ENCODE peak calls at places on chromosomes 1 and 21, in nine cellular contexts. One of them, this sample, is unnamed.

GRCh38 chr1:241311056-241311746 is 45.8 kb downstream of the RGS7 start:
- DNase-seq in ovary: no peak
- DNase-seq in heart right ventricle: no peak
- DNase-seq in epithelial cell of esophagus: no peak
- DNase-seq in PC-9: no peak
- DNase-seq in stomach: no peak
- DNase-seq in tibial nerve: no peak
- DNase-seq in endothelial cell: no peak
- DNase-seq in BJ: no peak
- DNase-seq in this sample: no peak

GRCh38 chr1:231420299-231420958 is 1.7 kb downstream of the EGLN1 start:
- DNase-seq in ovary: no peak
- DNase-seq in heart right ventricle: no peak
- DNase-seq in epithelial cell of esophagus: no peak
- DNase-seq in PC-9: peak; percentile 41
- DNase-seq in stomach: no peak
- DNase-seq in tibial nerve: no peak
- DNase-seq in endothelial cell: peak; percentile 11
- DNase-seq in BJ: no peak
- DNase-seq in this sample: peak; percentile 18

GRCh38 chr1:168454211-168454815 is 89.5 kb downstream of the XCL2 start:
- DNase-seq in ovary: no peak
- DNase-seq in heart right ventricle: no peak
- DNase-seq in epithelial cell of esophagus: peak; percentile 64
- DNase-seq in PC-9: no peak
- DNase-seq in stomach: no peak
- DNase-seq in tibial nerve: no peak
- DNase-seq in endothelial cell: no peak
- DNase-seq in BJ: peak; percentile 83
- DNase-seq in this sample: no peak

GRCh38 chr1:93617670-93618488 is 63.8 kb downstream of the BCAR3 start:
- DNase-seq in ovary: no peak
- DNase-seq in heart right ventricle: no peak
- DNase-seq in epithelial cell of esophagus: no peak
- DNase-seq in PC-9: peak; percentile 64
- DNase-seq in stomach: peak; percentile 78
- DNase-seq in tibial nerve: no peak
- DNase-seq in endothelial cell: no peak
- DNase-seq in BJ: no peak
- DNase-seq in this sample: no peak

GRCh38 chr1:36156329-36157114 is 562 bp downstream of the MAP7D1 start:
- DNase-seq in ovary: peak; percentile 80
- DNase-seq in heart right ventricle: peak; percentile 81
- DNase-seq in epithelial cell of esophagus: no peak
- DNase-seq in PC-9: no peak
- DNase-seq in stomach: peak; percentile 61
- DNase-seq in tibial nerve: peak; percentile 34
- DNase-seq in endothelial cell: peak; percentile 82
- DNase-seq in BJ: no peak
- DNase-seq in this sample: peak; percentile 80

GRCh38 chr1:220628431-220628830 is 61.7 kb upstream of the C1orf115 start:
- DNase-seq in ovary: no peak
- DNase-seq in heart right ventricle: no peak
- DNase-seq in epithelial cell of esophagus: no peak
- DNase-seq in PC-9: no peak
- DNase-seq in stomach: no peak
- DNase-seq in tibial nerve: no peak
- DNase-seq in endothelial cell: no peak
- DNase-seq in BJ: no peak
- DNase-seq in this sample: no peak

GRCh38 chr1:56378376-56379070 is 200.8 kb downstream of the PLPP3 start:
- DNase-seq in ovary: no peak
- DNase-seq in heart right ventricle: no peak
- DNase-seq in epithelial cell of esophagus: peak; percentile 9
- DNase-seq in PC-9: no peak
- DNase-seq in stomach: no peak
- DNase-seq in tibial nerve: no peak
- DNase-seq in endothelial cell: no peak
- DNase-seq in BJ: no peak
- DNase-seq in this sample: no peak

GRCh38 chr1:173477286-173478098 is at the start of gene PRDX6:
- DNase-seq in ovary: peak; percentile 90
- DNase-seq in heart right ventricle: no peak
- DNase-seq in epithelial cell of esophagus: peak; percentile 84
- DNase-seq in PC-9: peak; percentile 58
- DNase-seq in stomach: peak; percentile 53
- DNase-seq in tibial nerve: peak; percentile 85
- DNase-seq in endothelial cell: peak; percentile 58
- DNase-seq in BJ: no peak
- DNase-seq in this sample: peak; percentile 92

GRCh38 chr21:41458559-41458958 is 32.5 kb downstream of the MX1 start:
- DNase-seq in ovary: no peak
- DNase-seq in heart right ventricle: no peak
- DNase-seq in epithelial cell of esophagus: no peak
- DNase-seq in PC-9: no peak
- DNase-seq in stomach: no peak
- DNase-seq in tibial nerve: no peak
- DNase-seq in endothelial cell: no peak
- DNase-seq in BJ: no peak
- DNase-seq in this sample: no peak
- TF ChIP-seq CTCF in ovary: no peak
- TF ChIP-seq CTCF in heart right ventricle: no peak
- TF ChIP-seq CTCF in epithelial cell of esophagus: no peak
- TF ChIP-seq CTCF in PC-9: no peak
- TF ChIP-seq CTCF in stomach: no peak
- TF ChIP-seq CTCF in tibial nerve: no peak
- TF ChIP-seq CTCF in endothelial cell: no peak
- TF ChIP-seq CTCF in BJ: no peak
- TF ChIP-seq CTCF in this sample: no peak

GRCh38 chr21:28791595-28792282 is 200.9 kb downstream of the LTN1 start:
- DNase-seq in ovary: no peak
- DNase-seq in heart right ventricle: no peak
- DNase-seq in epithelial cell of esophagus: no peak
- DNase-seq in PC-9: no peak
- DNase-seq in stomach: no peak
- DNase-seq in tibial nerve: no peak
- DNase-seq in endothelial cell: no peak
- DNase-seq in BJ: no peak
- DNase-seq in this sample: peak; percentile 54

GRCh38 chr21:28794341-28794970 is 198.2 kb downstream of the LTN1 start:
- DNase-seq in ovary: no peak
- DNase-seq in heart right ventricle: no peak
- DNase-seq in epithelial cell of esophagus: no peak
- DNase-seq in PC-9: no peak
- DNase-seq in stomach: no peak
- DNase-seq in tibial nerve: no peak
- DNase-seq in endothelial cell: no peak
- DNase-seq in BJ: no peak
- DNase-seq in this sample: no peak

GRCh38 chr21:28795251-28795650 is 197.4 kb downstream of the LTN1 start:
- DNase-seq in ovary: no peak
- DNase-seq in heart right ventricle: no peak
- DNase-seq in epithelial cell of esophagus: no peak
- DNase-seq in PC-9: no peak
- DNase-seq in stomach: no peak
- DNase-seq in tibial nerve: no peak
- DNase-seq in endothelial cell: no peak
- DNase-seq in BJ: no peak
- DNase-seq in this sample: no peak

GRCh38 chr21:28790335-28790734 is 202.3 kb downstream of the LTN1 start:
- DNase-seq in ovary: no peak
- DNase-seq in heart right ventricle: no peak
- DNase-seq in epithelial cell of esophagus: no peak
- DNase-seq in PC-9: no peak
- DNase-seq in stomach: no peak
- DNase-seq in tibial nerve: no peak
- DNase-seq in endothelial cell: no peak
- DNase-seq in BJ: no peak
- DNase-seq in this sample: no peak

GRCh38 chr21:28793043-28793442 is 199.6 kb downstream of the LTN1 start:
- DNase-seq in ovary: no peak
- DNase-seq in heart right ventricle: no peak
- DNase-seq in epithelial cell of esophagus: no peak
- DNase-seq in PC-9: no peak
- DNase-seq in stomach: no peak
- DNase-seq in tibial nerve: no peak
- DNase-seq in endothelial cell: no peak
- DNase-seq in BJ: no peak
- DNase-seq in this sample: no peak
- TF ChIP-seq CTCF in ovary: no peak
- TF ChIP-seq CTCF in heart right ventricle: peak; percentile 69
- TF ChIP-seq CTCF in epithelial cell of esophagus: peak; percentile 37
- TF ChIP-seq CTCF in PC-9: no peak
- TF ChIP-seq CTCF in stomach: no peak
- TF ChIP-seq CTCF in tibial nerve: peak; percentile 15
- TF ChIP-seq CTCF in endothelial cell: no peak
- TF ChIP-seq CTCF in BJ: peak; percentile 59
- TF ChIP-seq CTCF in this sample: peak; percentile 19

GRCh38 chr1:232508161-232508661 is 121.7 kb downstream of the SIPA1L2 start:
- DNase-seq in ovary: no peak
- DNase-seq in heart right ventricle: no peak
- DNase-seq in epithelial cell of esophagus: no peak
- DNase-seq in PC-9: no peak
- DNase-seq in stomach: no peak
- DNase-seq in tibial nerve: no peak
- DNase-seq in endothelial cell: no peak
- DNase-seq in BJ: no peak
- DNase-seq in this sample: no peak

GRCh38 chr1:232511172-232511571 is 118.8 kb downstream of the SIPA1L2 start:
- DNase-seq in ovary: no peak
- DNase-seq in heart right ventricle: no peak
- DNase-seq in epithelial cell of esophagus: peak; percentile 65
- DNase-seq in PC-9: peak; percentile 60
- DNase-seq in stomach: no peak
- DNase-seq in tibial nerve: no peak
- DNase-seq in endothelial cell: no peak
- DNase-seq in BJ: no peak
- DNase-seq in this sample: no peak

GRCh38 chr1:232510367-232511110 is 119.4 kb downstream of the SIPA1L2 start:
- DNase-seq in ovary: no peak
- DNase-seq in heart right ventricle: no peak
- DNase-seq in epithelial cell of esophagus: peak; percentile 41
- DNase-seq in PC-9: no peak
- DNase-seq in stomach: no peak
- DNase-seq in tibial nerve: no peak
- DNase-seq in endothelial cell: no peak
- DNase-seq in BJ: no peak
- DNase-seq in this sample: no peak

GRCh38 chr1:232507571-232507970 is 122.4 kb downstream of the SIPA1L2 start:
- DNase-seq in ovary: no peak
- DNase-seq in heart right ventricle: no peak
- DNase-seq in epithelial cell of esophagus: no peak
- DNase-seq in PC-9: no peak
- DNase-seq in stomach: no peak
- DNase-seq in tibial nerve: no peak
- DNase-seq in endothelial cell: no peak
- DNase-seq in BJ: no peak
- DNase-seq in this sample: no peak

DNA sequence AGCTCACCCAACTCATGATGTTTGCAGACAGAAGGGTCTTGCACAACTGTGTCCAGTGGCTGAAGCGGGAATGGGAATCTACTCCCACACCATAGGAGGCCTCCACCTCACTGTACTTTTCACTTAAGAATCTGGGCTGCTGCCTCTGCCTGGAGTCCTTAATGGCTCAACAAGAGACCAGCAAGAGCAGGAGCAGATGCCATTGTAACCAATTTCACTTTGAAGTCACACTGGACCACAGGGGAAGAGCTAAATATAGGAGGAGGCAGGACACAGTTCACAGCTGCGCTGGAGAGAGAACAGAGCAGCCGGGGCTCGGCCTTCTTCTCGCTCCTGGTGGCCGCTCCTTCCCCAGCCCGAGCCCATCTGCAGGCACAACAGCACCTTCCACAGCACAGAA is 120.4 kb downstream of the SIPA1L2 start:
- DNase-seq in ovary: no peak
- DNase-seq in heart right ventricle: peak; percentile 18
- DNase-seq in epithelial cell of esophagus: no peak
- DNase-seq in PC-9: no peak
- DNase-seq in stomach: no peak
- DNase-seq in tibial nerve: no peak
- DNase-seq in endothelial cell: no peak
- DNase-seq in BJ: no peak
- DNase-seq in this sample: no peak
- TF ChIP-seq CTCF in ovary: no peak
- TF ChIP-seq CTCF in heart right ventricle: no peak
- TF ChIP-seq CTCF in epithelial cell of esophagus: no peak
- TF ChIP-seq CTCF in PC-9: no peak
- TF ChIP-seq CTCF in stomach: no peak
- TF ChIP-seq CTCF in tibial nerve: no peak
- TF ChIP-seq CTCF in endothelial cell: no peak
- TF ChIP-seq CTCF in BJ: no peak
- TF ChIP-seq CTCF in this sample: no peak

GRCh38 chr1:97190326-97190725 is 468.7 kb downstream of the PTBP2 start:
- DNase-seq in ovary: no peak
- DNase-seq in heart right ventricle: no peak
- DNase-seq in epithelial cell of esophagus: peak; percentile 71
- DNase-seq in PC-9: peak; percentile 52
- DNase-seq in stomach: no peak
- DNase-seq in tibial nerve: no peak
- DNase-seq in endothelial cell: no peak
- DNase-seq in BJ: no peak
- DNase-seq in this sample: no peak

GRCh38 chr1:97196825-97197516 is 475.4 kb downstream of the PTBP2 start:
- DNase-seq in ovary: no peak
- DNase-seq in heart right ventricle: no peak
- DNase-seq in epithelial cell of esophagus: no peak
- DNase-seq in PC-9: no peak
- DNase-seq in stomach: no peak
- DNase-seq in tibial nerve: no peak
- DNase-seq in endothelial cell: no peak
- DNase-seq in BJ: no peak
- DNase-seq in this sample: no peak

DNA sequence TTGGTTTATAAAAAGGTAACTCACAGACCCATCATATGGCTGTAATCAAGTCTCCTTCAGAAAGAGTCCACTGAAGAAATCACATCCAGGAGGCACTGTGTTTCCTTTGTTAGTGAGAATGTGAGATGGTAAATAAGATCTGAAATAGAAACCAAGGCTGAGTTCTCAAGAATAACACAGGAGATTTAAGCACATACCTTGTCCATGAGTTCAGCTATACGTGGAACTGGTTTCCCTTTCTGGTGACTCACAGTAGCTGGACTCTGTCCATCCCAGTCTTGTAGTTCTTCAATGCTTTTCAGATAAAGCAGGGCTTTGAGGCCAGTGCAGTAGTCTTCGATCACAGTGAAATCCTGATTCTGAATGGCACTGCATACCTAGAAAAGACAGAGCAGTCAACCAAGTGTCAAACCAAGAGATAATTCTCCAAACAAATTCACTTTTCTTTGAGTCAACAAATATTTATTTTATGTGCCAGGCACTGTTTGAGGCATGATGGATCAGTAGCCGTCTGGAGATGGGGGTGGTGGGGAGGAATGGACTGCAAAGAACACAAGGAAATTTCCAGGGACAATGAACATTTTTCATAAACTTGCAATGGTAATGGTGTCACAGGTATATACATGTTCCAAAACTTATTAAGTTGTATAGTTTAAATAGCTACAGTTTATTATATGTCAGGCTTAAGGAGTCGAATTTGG is 471.4 kb downstream of the PTBP2 start:
- DNase-seq in ovary: no peak
- DNase-seq in heart right ventricle: no peak
- DNase-seq in epithelial cell of esophagus: peak; percentile 94
- DNase-seq in PC-9: peak; percentile 96
- DNase-seq in stomach: peak; percentile 55
- DNase-seq in tibial nerve: no peak
- DNase-seq in endothelial cell: no peak
- DNase-seq in BJ: peak; percentile 71
- DNase-seq in this sample: no peak
- TF ChIP-seq CTCF in ovary: no peak
- TF ChIP-seq CTCF in heart right ventricle: no peak
- TF ChIP-seq CTCF in epithelial cell of esophagus: no peak
- TF ChIP-seq CTCF in PC-9: no peak
- TF ChIP-seq CTCF in stomach: no peak
- TF ChIP-seq CTCF in tibial nerve: no peak
- TF ChIP-seq CTCF in endothelial cell: no peak
- TF ChIP-seq CTCF in BJ: peak; percentile 25
- TF ChIP-seq CTCF in this sample: no peak